ENCODE peak calls at places on chromosomes 12 and 14, in five cellular contexts. O, L, A, B and W are unnamed samples.

GRCh38 chr12:96234591-96235496 is 40.7 kb downstream of the ELK3 start:
- DNase-seq in O (no peak), L (no peak), A (no peak), B (peak), W (no peak)

GRCh38 chr14:27672047-27672446 is 1074.2 kb upstream of the NOVA1 start:
- DNase-seq in O (no peak), L (no peak), A (no peak), B (no peak), W (no peak)

GRCh38 chr14:75133597-75133996 is 6.7 kb upstream of the NEK9 start:
- DNase-seq in O (no peak), L (no peak), A (no peak), B (no peak), W (no peak)

GRCh38 chr14:54174437-54174836 is 217.8 kb upstream of the BMP4 start:
- DNase-seq in O (peak), L (no peak), A (no peak), B (no peak), W (peak)

GRCh38 chr14:52936437-52936836 is 14.4 kb downstream of the FERMT2 start:
- DNase-seq in O (no peak), L (no peak), A (no peak), B (no peak), W (no peak)

GRCh38 chr12:116319851-116320621 is 42.5 kb upstream of the MED13L start:
- DNase-seq in O (peak), L (peak), A (peak), B (peak), W (peak)

GRCh38 chr12:2489266-2489665 is 305.5 kb upstream of the FKBP4 start:
- DNase-seq in O (no peak), L (no peak), A (no peak), B (no peak), W (no peak)

GRCh38 chr14:38208825-38209562 is 1.3 kb downstream of the SSTR1 start:
- DNase-seq in O (peak), L (peak), A (no peak), B (no peak), W (peak)

GRCh38 chr12:26135010-26135420 is 10.2 kb upstream of the BHLHE41 start:
- DNase-seq in O (no peak), L (no peak), A (peak), B (peak), W (no peak)

GRCh38 chr12:22881878-22882277 is 256.9 kb downstream of the ETNK1 start:
- DNase-seq in O (no peak), L (no peak), A (no peak), B (no peak), W (peak)

GRCh38 chr14:61222388-61222787 is 58.8 kb downstream of the TMEM30B start:
- DNase-seq in O (peak), L (no peak), A (no peak), B (no peak), W (no peak)

GRCh38 chr12:79183003-79183402 is 318.4 kb downstream of the SYT1 start:
- DNase-seq in O (no peak), L (peak), A (no peak), B (no peak), W (no peak)

GRCh38 chr12:94841171-94841570 is 162.3 kb downstream of the NDUFA12 start:
- DNase-seq in O (no peak), L (no peak), A (no peak), B (no peak), W (peak)

GRCh38 chr12:119942386-119942785 is 46.6 kb upstream of the BICDL1 start:
- DNase-seq in O (no peak), L (no peak), A (no peak), B (no peak), W (no peak)

GRCh38 chr12:19411234-19412221 is 27.8 kb upstream of the AEBP2 start:
- DNase-seq in O (no peak), L (no peak), A (no peak), B (no peak), W (no peak)

GRCh38 chr12:10668526-10668925 is 5.3 kb downstream of the STYK1 start:
- DNase-seq in O (no peak), L (no peak), A (no peak), B (no peak), W (no peak)

GRCh38 chr12:82841379-82841778 is 154.7 kb downstream of the TMTC2 start:
- DNase-seq in O (no peak), L (no peak), A (no peak), B (no peak), W (no peak)

GRCh38 chr14:50260511-50260910 is 29.1 kb upstream of the SOS2 start:
- DNase-seq in O (peak), L (peak), A (no peak), B (no peak), W (peak)

GRCh38 chr14:89810101-89810500 is 144.4 kb downstream of the EFCAB11 start:
- DNase-seq in O (peak), L (no peak), A (no peak), B (no peak), W (no peak)

GRCh38 chr12:121009744-121010143 is 6.5 kb downstream of the C12orf43 start:
- DNase-seq in O (peak), L (peak), A (no peak), B (no peak), W (peak)

GRCh38 chr14:98748966-98749365 is 523.0 kb downstream of the BCL11B start:
- DNase-seq in O (no peak), L (no peak), A (no peak), B (no peak), W (no peak)

GRCh38 chr12:125395583-125396215 is 330.5 kb downstream of the AACS start:
- DNase-seq in O (no peak), L (no peak), A (no peak), B (no peak), W (no peak)

GRCh38 chr12:72072613-72073212 is 134.1 kb downstream of the TPH2 start:
- DNase-seq in O (no peak), L (no peak), A (no peak), B (no peak), W (no peak)

GRCh38 chr12:119666226-119666808 is 1.6 kb upstream of the PRKAB1 start:
- DNase-seq in O (no peak), L (no peak), A (no peak), B (no peak), W (no peak)

GRCh38 chr12:128259556-128260070 is 7.4 kb upstream of the TMEM132C start:
- DNase-seq in O (no peak), L (no peak), A (no peak), B (peak), W (peak)

GRCh38 chr14:104935955-104936354 is 11.3 kb downstream of the PLD4 start:
- DNase-seq in O (peak), L (no peak), A (no peak), B (peak), W (no peak)

GRCh38 chr14:95146079-95146771 is 11.1 kb downstream of the DICER1 start:
- DNase-seq in O (no peak), L (no peak), A (no peak), B (no peak), W (no peak)

GRCh38 chr12:100141998-100142850 is 450 bp downstream of the BLTP3B start:
- DNase-seq in O (peak), L (no peak), A (peak), B (peak), W (peak)

GRCh38 chr14:100586520-100587247 is 533 bp downstream of the BEGAIN start:
- DNase-seq in O (no peak), L (no peak), A (no peak), B (no peak), W (no peak)

GRCh38 chr12:64526859-64527258 is 74.9 kb downstream of the TBK1 start:
- DNase-seq in O (peak), L (no peak), A (no peak), B (no peak), W (no peak)

GRCh38 chr12:103249614-103250013 is 246.2 kb downstream of the C12orf42 start:
- DNase-seq in O (no peak), L (no peak), A (no peak), B (no peak), W (no peak)

GRCh38 chr14:61841145-61841544 is 78.9 kb downstream of the SNAPC1 start:
- DNase-seq in O (peak), L (no peak), A (no peak), B (no peak), W (peak)

GRCh38 chr14:63671987-63672386 is 30.3 kb upstream of the WDR89 start:
- DNase-seq in O (no peak), L (no peak), A (no peak), B (no peak), W (no peak)

DNA sequence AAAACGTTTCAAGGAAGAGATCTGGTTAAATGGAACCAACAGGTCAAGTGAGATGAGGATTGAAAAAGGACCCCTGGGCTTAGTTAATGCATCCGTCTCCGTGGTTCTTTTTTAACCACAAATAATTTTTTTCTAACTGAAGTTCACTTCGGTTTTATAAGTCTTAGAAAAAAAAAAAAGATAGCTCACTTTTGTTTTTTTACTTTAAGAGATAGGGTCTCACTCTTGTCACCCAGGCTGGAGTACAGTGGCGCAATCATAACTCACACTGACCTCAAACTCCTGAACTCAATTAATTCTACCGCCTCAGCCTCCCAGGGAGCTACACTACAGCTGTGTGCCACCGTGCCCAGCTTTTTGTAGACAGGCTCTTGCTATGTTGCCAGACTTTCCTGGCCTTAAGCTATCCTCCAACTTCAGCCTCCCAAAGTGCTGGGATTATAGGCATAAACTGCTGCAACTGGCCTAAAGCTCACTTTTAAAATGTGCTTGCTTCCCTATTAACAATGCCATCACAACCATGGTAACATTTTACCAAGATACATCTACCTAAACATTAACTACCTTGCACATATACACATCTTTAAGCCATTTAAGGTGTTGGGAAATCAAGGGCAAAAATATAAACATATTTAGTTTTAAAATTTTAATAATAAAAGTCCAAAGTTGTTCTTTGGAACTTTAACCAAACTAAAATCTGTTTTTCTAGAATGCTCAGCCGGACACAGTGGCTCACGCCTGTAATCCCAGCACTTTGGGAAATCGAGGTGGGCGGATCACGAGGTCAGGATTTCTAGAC is 11.6 kb downstream of the HNRNPC start:
- DNase-seq in O (no peak), L (no peak), A (no peak), B (no peak), W (peak)
- H3K4me3 ChIP-seq in O (no peak), L (no peak), A (no peak), B (no peak), W (no peak)

GRCh38 chr14:91417983-91418386 is 365 bp upstream of the CCDC88C start:
- DNase-seq in O (no peak), L (no peak), A (no peak), B (no peak), W (no peak)

GRCh38 chr14:91419451-91419850 is 1.8 kb upstream of the CCDC88C start:
- DNase-seq in O (no peak), L (no peak), A (no peak), B (no peak), W (no peak)

GRCh38 chr14:91417134-91417982 is at the start of gene CCDC88C:
- DNase-seq in O (no peak), L (no peak), A (peak), B (peak), W (peak)

GRCh38 chr14:91418387-91419043 is 895 bp upstream of the CCDC88C start:
- DNase-seq in O (peak), L (peak), A (peak), B (peak), W (peak)

GRCh38 chr14:91419044-91419397 is 1.4 kb upstream of the CCDC88C start:
- DNase-seq in O (no peak), L (no peak), A (no peak), B (no peak), W (no peak)
- TF ChIP-seq CTCF in O (no peak), L (no peak), A (no peak), B (no peak), W (no peak)

DNA sequence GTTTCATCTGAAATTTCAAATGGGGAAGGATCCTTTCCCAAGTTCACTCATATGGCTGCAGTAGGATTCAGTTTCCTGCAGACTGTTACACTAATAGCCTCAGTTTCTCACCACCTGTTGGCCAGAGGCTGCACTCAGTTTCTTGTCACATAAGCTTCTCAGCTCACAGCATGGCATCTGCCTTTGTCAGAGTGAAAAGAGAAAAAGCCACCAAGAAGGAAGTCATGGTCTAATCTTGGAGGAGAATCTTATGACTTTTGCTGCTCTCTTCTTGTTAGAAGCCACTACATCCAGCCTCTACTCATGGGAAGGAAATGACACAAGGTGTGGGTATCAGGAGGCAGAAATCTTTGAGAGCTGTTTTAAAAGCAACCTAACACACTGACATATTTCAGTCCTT is 39.4 kb upstream of the BTG1 start:
- DNase-seq in O (no peak), L (no peak), A (no peak), B (no peak), W (no peak)
- H3K4me3 ChIP-seq in O (no peak), L (no peak), A (no peak), B (no peak), W (no peak)

GRCh38 chr14:85531594-85532391 is 1.8 kb downstream of the FLRT2 start:
- DNase-seq in O (peak), L (peak), A (peak), B (peak), W (peak)
- TF ChIP-seq CTCF in O (peak), L (peak), A (no peak), B (no peak), W (peak)

GRCh38 chr14:22837750-22838538 is 1.6 kb downstream of the MMP14 start:
- DNase-seq in O (peak), L (peak), A (peak), B (peak), W (peak)
- H3K4me3 ChIP-seq in O (peak), L (peak), A (peak), B (peak), W (peak)

GRCh38 chr12:54021432-54022013 is 6.7 kb upstream of the HOXC6 start:
- DNase-seq in O (no peak), L (no peak), A (no peak), B (no peak), W (no peak)
- TF ChIP-seq CTCF in O (no peak), L (no peak), A (no peak), B (no peak), W (no peak)

DNA sequence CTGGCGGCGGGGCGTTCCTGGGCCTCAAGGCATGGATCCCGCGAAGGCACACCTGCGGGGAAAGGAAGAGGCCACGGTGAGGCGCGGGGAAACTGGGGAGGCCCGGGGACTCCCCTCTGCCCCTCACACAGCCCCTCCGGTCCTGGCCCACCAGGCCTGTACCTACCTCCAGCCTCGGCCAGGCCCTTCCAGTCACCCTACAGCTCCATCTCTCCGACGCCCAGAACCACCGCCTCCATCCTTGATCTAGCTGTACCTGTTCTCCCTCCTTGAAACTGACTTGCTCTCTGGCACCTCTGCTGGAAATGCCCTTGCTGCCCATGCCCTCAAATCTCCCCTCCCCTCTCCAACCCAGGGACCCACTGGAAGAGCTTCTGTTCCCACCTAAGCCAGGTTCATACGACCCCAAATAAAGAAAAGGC is 1.7 kb downstream of the ANKRD9 start:
- DNase-seq in O (no peak), L (no peak), A (no peak), B (no peak), W (no peak)
- H3K4me3 ChIP-seq in O (no peak), L (no peak), A (no peak), B (no peak), W (no peak)

DNA sequence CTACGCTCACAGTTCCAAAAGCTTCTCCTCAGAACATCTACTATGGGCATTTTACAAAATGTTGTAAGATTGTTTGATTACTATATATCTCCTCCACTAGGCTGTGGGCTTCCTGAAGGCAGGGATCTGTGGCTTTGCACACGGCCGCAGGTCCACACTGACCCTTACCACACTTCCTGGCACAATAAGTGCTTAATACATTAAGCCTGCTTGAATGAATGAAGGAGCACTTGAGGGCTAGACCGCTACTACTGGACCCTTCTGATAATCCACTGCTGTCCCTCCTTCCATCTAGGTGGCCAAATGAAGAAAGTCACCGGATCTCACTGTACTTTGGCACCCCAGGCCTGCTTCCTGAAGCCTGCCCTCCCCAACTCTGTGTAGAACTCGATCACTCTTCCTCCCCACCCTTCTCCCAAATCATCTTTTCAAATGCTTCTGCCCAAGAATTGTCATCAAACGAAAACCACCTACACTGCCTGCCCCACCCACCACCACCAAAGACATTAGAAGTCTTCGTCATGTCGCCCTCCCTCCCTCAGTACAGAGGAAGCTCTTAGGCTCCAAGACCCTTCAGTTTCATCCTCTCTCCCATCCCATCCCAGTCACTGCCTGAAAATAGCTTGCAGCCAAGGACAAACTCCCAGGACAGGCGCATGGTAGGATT is 596 bp upstream of the ZBTB39 start:
- DNase-seq in O (no peak), L (no peak), A (no peak), B (no peak), W (no peak)
- TF ChIP-seq CTCF in O (no peak), L (no peak), A (no peak), B (no peak), W (peak)

GRCh38 chr12:51726931-51727330 is 121.6 kb downstream of the FIGNL2 start:
- DNase-seq in O (peak), L (no peak), A (no peak), B (no peak), W (no peak)

GRCh38 chr12:51722387-51722786 is 126.1 kb downstream of the FIGNL2 start:
- DNase-seq in O (no peak), L (no peak), A (no peak), B (no peak), W (no peak)

GRCh38 chr12:51717325-51717925 is 126.4 kb downstream of the SCN8A start:
- DNase-seq in O (no peak), L (no peak), A (no peak), B (no peak), W (no peak)

DNA sequence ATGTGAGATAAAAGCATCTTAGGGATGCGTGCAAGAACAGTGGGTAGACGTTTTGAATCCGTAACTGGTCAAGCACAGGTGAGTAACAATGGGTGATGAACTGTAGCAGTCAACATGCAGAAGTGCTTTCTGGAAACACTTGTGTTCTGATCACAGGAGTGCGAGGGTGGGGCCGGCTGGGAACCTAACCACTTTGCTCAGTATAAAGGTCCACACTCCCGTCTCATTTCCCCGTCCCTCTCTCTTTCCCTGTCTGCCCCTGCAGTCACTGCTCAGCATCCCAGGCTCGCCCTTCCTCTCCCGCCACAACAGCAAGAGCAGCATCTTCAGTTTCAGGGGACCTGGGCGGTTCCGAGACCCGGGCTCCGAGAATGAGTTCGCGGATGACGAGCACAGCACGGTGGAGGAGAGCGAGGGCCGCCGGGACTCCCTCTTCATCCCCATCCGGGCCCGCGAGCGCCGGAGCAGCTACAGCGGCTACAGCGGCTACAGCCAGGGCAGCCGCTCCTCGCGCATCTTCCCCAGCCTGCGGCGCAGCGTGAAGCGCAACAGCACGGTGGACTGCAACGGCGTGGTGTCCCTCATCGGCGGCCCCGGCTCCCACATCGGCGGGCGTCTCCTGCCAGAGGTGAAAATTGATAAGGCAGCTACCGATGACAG is 127.1 kb downstream of the FIGNL2 start:
- DNase-seq in O (peak), L (peak), A (peak), B (peak), W (peak)
- H3K4me3 ChIP-seq in O (peak), L (peak), A (no peak), B (no peak), W (peak)